ENCODE peak calls at places on chromosomes 3 and 15, in six cellular contexts. One of them, this sample, is unnamed.

GRCh38 chr15:40845036-40845435 is 1.2 kb downstream of the SPINT1 start:
- DNase-seq in NCI-H748 treated with DMSO at 0.1 percent for 48 hours: no peak
- DNase-seq in progenitor cell of endocrine pancreas: no peak
- DNase-seq in GM12865: no peak
- DNase-seq in NCI-H1105: no peak
- DNase-seq in RCC 7860: no peak
- DNase-seq in this sample: no peak

GRCh38 chr3:9951962-9952805 is at the start of gene PRRT3:
- DNase-seq in RCC 7860: no peak
- DNase-seq in GM12865: peak; percentile 78
- DNase-seq in NCI-H1105: peak; percentile 34
- DNase-seq in NCI-H748 treated with DMSO at 0.1 percent for 48 hours: no peak
- DNase-seq in progenitor cell of endocrine pancreas: no peak
- DNase-seq in this sample: no peak

GRCh38 chr15:78210349-78210717 is 24.0 kb downstream of the ACSBG1 start:
- DNase-seq in RCC 7860: no peak
- DNase-seq in progenitor cell of endocrine pancreas: peak; percentile 1
- DNase-seq in NCI-H748 treated with DMSO at 0.1 percent for 48 hours: no peak
- DNase-seq in GM12865: peak; percentile 64
- DNase-seq in NCI-H1105: no peak
- DNase-seq in this sample: no peak

GRCh38 chr3:150407818-150408231 is 273 bp upstream of the TSC22D2 start:
- DNase-seq in GM12865: no peak
- DNase-seq in NCI-H1105: no peak
- DNase-seq in RCC 7860: no peak
- DNase-seq in NCI-H748 treated with DMSO at 0.1 percent for 48 hours: no peak
- DNase-seq in progenitor cell of endocrine pancreas: no peak
- DNase-seq in this sample: no peak

GRCh38 chr3:15205934-15206661 is at the start of gene CAPN7:
- DNase-seq in progenitor cell of endocrine pancreas: peak; percentile 94
- DNase-seq in NCI-H1105: no peak
- DNase-seq in GM12865: peak; percentile 97
- DNase-seq in NCI-H748 treated with DMSO at 0.1 percent for 48 hours: no peak
- DNase-seq in RCC 7860: peak; percentile 79
- DNase-seq in this sample: peak; percentile 86

GRCh38 chr3:105367063-105367405 is 325 bp downstream of the ALCAM start:
- DNase-seq in NCI-H1105: no peak
- DNase-seq in RCC 7860: no peak
- DNase-seq in NCI-H748 treated with DMSO at 0.1 percent for 48 hours: no peak
- DNase-seq in progenitor cell of endocrine pancreas: no peak
- DNase-seq in GM12865: peak; percentile 61
- DNase-seq in this sample: no peak

GRCh38 chr15:31051646-31052045 is 49.9 kb downstream of the TRPM1 start:
- DNase-seq in progenitor cell of endocrine pancreas: no peak
- DNase-seq in GM12865: no peak
- DNase-seq in RCC 7860: no peak
- DNase-seq in NCI-H1105: no peak
- DNase-seq in NCI-H748 treated with DMSO at 0.1 percent for 48 hours: no peak
- DNase-seq in this sample: no peak

GRCh38 chr3:117666827-117667226 is 957.2 kb downstream of the TUSC7 start:
- DNase-seq in GM12865: no peak
- DNase-seq in NCI-H1105: no peak
- DNase-seq in progenitor cell of endocrine pancreas: no peak
- DNase-seq in RCC 7860: no peak
- DNase-seq in NCI-H748 treated with DMSO at 0.1 percent for 48 hours: no peak
- DNase-seq in this sample: no peak

GRCh38 chr3:25820372-25820771 is 30.5 kb downstream of the OXSM start:
- DNase-seq in NCI-H748 treated with DMSO at 0.1 percent for 48 hours: no peak
- DNase-seq in RCC 7860: peak; percentile 83
- DNase-seq in NCI-H1105: peak; percentile 9
- DNase-seq in GM12865: peak; percentile 14
- DNase-seq in progenitor cell of endocrine pancreas: no peak
- DNase-seq in this sample: no peak

GRCh38 chr3:54822206-54822605 is 105.7 kb downstream of the LRTM1 start:
- DNase-seq in RCC 7860: no peak
- DNase-seq in GM12865: no peak
- DNase-seq in progenitor cell of endocrine pancreas: no peak
- DNase-seq in NCI-H748 treated with DMSO at 0.1 percent for 48 hours: no peak
- DNase-seq in NCI-H1105: peak; percentile 11
- DNase-seq in this sample: peak; percentile 7

GRCh38 chr15:92811514-92811913 is 88.6 kb upstream of the CHD2 start:
- DNase-seq in GM12865: no peak
- DNase-seq in NCI-H1105: peak; percentile 25
- DNase-seq in RCC 7860: peak; percentile 45
- DNase-seq in progenitor cell of endocrine pancreas: no peak
- DNase-seq in NCI-H748 treated with DMSO at 0.1 percent for 48 hours: peak; percentile 43
- DNase-seq in this sample: no peak

GRCh38 chr3:56878046-56878445 is 76.3 kb upstream of the ARHGEF3 start:
- DNase-seq in progenitor cell of endocrine pancreas: no peak
- DNase-seq in NCI-H748 treated with DMSO at 0.1 percent for 48 hours: no peak
- DNase-seq in NCI-H1105: no peak
- DNase-seq in GM12865: no peak
- DNase-seq in RCC 7860: no peak
- DNase-seq in this sample: no peak

GRCh38 chr15:68431792-68432401 is at the start of gene ITGA11:
- DNase-seq in NCI-H1105: peak; percentile 77
- DNase-seq in RCC 7860: no peak
- DNase-seq in NCI-H748 treated with DMSO at 0.1 percent for 48 hours: peak; percentile 13
- DNase-seq in GM12865: peak; percentile 21
- DNase-seq in progenitor cell of endocrine pancreas: peak; percentile 47
- DNase-seq in this sample: no peak

GRCh38 chr3:50230833-50231125 is 5.2 kb upstream of the GNAI2 start:
- DNase-seq in NCI-H1105: no peak
- DNase-seq in GM12865: no peak
- DNase-seq in NCI-H748 treated with DMSO at 0.1 percent for 48 hours: no peak
- DNase-seq in progenitor cell of endocrine pancreas: no peak
- DNase-seq in RCC 7860: no peak
- DNase-seq in this sample: no peak

GRCh38 chr3:184145120-184145524 is 10.0 kb downstream of the EIF2B5 start:
- DNase-seq in GM12865: peak; percentile 38
- DNase-seq in progenitor cell of endocrine pancreas: no peak
- DNase-seq in NCI-H748 treated with DMSO at 0.1 percent for 48 hours: no peak
- DNase-seq in RCC 7860: peak; percentile 64
- DNase-seq in NCI-H1105: peak; percentile 64
- DNase-seq in this sample: no peak

GRCh38 chr3:179666436-179667035 is 13.7 kb downstream of the USP13 start:
- DNase-seq in progenitor cell of endocrine pancreas: no peak
- DNase-seq in RCC 7860: no peak
- DNase-seq in NCI-H1105: peak; percentile 79
- DNase-seq in GM12865: no peak
- DNase-seq in NCI-H748 treated with DMSO at 0.1 percent for 48 hours: no peak
- DNase-seq in this sample: no peak

GRCh38 chr3:47016934-47017435 is 37.5 kb downstream of the NBEAL2 start:
- DNase-seq in NCI-H748 treated with DMSO at 0.1 percent for 48 hours: no peak
- DNase-seq in RCC 7860: peak; percentile 88
- DNase-seq in GM12865: peak; percentile 61
- DNase-seq in NCI-H1105: no peak
- DNase-seq in progenitor cell of endocrine pancreas: no peak
- DNase-seq in this sample: no peak

GRCh38 chr3:184005981-184006507 is 11.6 kb downstream of the ABCC5 start:
- DNase-seq in progenitor cell of endocrine pancreas: no peak
- DNase-seq in RCC 7860: peak; percentile 59
- DNase-seq in NCI-H748 treated with DMSO at 0.1 percent for 48 hours: peak; percentile 77
- DNase-seq in GM12865: peak; percentile 2
- DNase-seq in NCI-H1105: peak; percentile 99
- DNase-seq in this sample: no peak

GRCh38 chr3:71450985-71451560 is 132.5 kb downstream of the FOXP1 start:
- DNase-seq in RCC 7860: no peak
- DNase-seq in NCI-H748 treated with DMSO at 0.1 percent for 48 hours: no peak
- DNase-seq in GM12865: no peak
- DNase-seq in NCI-H1105: no peak
- DNase-seq in progenitor cell of endocrine pancreas: no peak
- DNase-seq in this sample: no peak

GRCh38 chr3:196985954-196986885 is 17.6 kb upstream of the PIGZ start:
- DNase-seq in NCI-H1105: no peak
- DNase-seq in NCI-H748 treated with DMSO at 0.1 percent for 48 hours: no peak
- DNase-seq in RCC 7860: no peak
- DNase-seq in GM12865: no peak
- DNase-seq in progenitor cell of endocrine pancreas: no peak
- DNase-seq in this sample: no peak